ENCODE peak calls at places on chromosomes 4 and X, in five cellular contexts. A is stromal cell of bone marrow; I is stimulated activated CD4-positive, alpha-beta T cell treated with anti-CD3 and anti-CD28 coated beads, TNF-alpha, amount 100 ng/mL, for 48 hours; Q is substantia nigra; Z is WTC11. J is an unnamed sample.

GRCh38 chr4:57548856-57549255 is 438.7 kb upstream of the IGFBP7 start:
- DNase-seq in A (no peak), I (no peak), Q (no peak), Z (no peak), J (no peak)

GRCh38 chr4:150849016-150849415 is 166.1 kb downstream of the LRBA start:
- DNase-seq in A (no peak), I (no peak), Q (no peak), Z (no peak), J (no peak)

GRCh38 chr4:129600898-129601297 is 504.9 kb downstream of the C4orf33 start:
- DNase-seq in A (no peak), I (no peak), Q (no peak), Z (no peak), J (no peak)

GRCh38 chr4:132383571-132384199 is 765.4 kb upstream of the PCDH10 start:
- DNase-seq in A (no peak), I (no peak), Q (no peak), Z (no peak), J (no peak)

GRCh38 chr4:98996056-98996941 is 778 bp downstream of the METAP1 start:
- DNase-seq in A (no peak), I (peak), Q (no peak), Z (no peak), J (no peak)

GRCh38 chrX:134172588-134173259 is 64.3 kb upstream of the CCDC160 start:
- DNase-seq in A (no peak), I (no peak), Q (no peak), Z (no peak), J (peak)

GRCh38 chr4:70583952-70584834 is 7.9 kb upstream of the AMBN start:
- DNase-seq in A (no peak), I (no peak), Q (no peak), Z (no peak), J (no peak)

GRCh38 chr4:77146426-77147399 is 10.3 kb upstream of the CCNG2 start:
- DNase-seq in A (no peak), I (no peak), Q (no peak), Z (no peak), J (no peak)

GRCh38 chrX:111877681-111878080 is 1.7 kb downstream of the TRPC5OS start:
- DNase-seq in A (no peak), I (no peak), Q (no peak), Z (no peak), J (no peak)

GRCh38 chr4:73815145-73815544 is 21.3 kb upstream of the CXCL6 start:
- DNase-seq in A (no peak), I (no peak), Q (no peak), Z (no peak), J (no peak)

GRCh38 chr4:122045533-122045932 is 93.7 kb upstream of the TRPC3 start:
- DNase-seq in A (peak), I (no peak), Q (no peak), Z (no peak), J (no peak)

GRCh38 chr4:26787461-26788340 is 72.9 kb upstream of the STIM2 start:
- DNase-seq in A (peak), I (peak), Q (no peak), Z (peak), J (peak)

GRCh38 chr4:100649478-100649877 is 131.7 kb upstream of the EMCN start:
- DNase-seq in A (no peak), I (no peak), Q (no peak), Z (no peak), J (no peak)

GRCh38 chr4:186900232-186900900 is 176.7 kb upstream of the FAT1 start:
- DNase-seq in A (peak), I (no peak), Q (no peak), Z (no peak), J (no peak)

GRCh38 chr4:163762756-163763155 is 268.3 kb downstream of the TMA16 start:
- DNase-seq in A (no peak), I (no peak), Q (no peak), Z (no peak), J (no peak)

GRCh38 chr4:76199664-76200211 is 13.9 kb downstream of the SCARB2 start:
- DNase-seq in A (no peak), I (no peak), Q (peak), Z (peak), J (no peak)

GRCh38 chrX:153778684-153779101 is 2.1 kb upstream of the SRPK3 start:
- DNase-seq in A (no peak), I (no peak), Q (no peak), Z (peak), J (no peak)

GRCh38 chr4:165198329-165198728 is 9.0 kb upstream of the KLHL2 start:
- DNase-seq in A (no peak), I (no peak), Q (no peak), Z (no peak), J (no peak)

GRCh38 chr4:173794662-173795061 is 264.6 kb upstream of the HAND2 start:
- DNase-seq in A (peak), I (no peak), Q (no peak), Z (no peak), J (no peak)

GRCh38 chr4:184843984-184844554 is 18.3 kb upstream of the ACSL1 start:
- DNase-seq in A (no peak), I (peak), Q (no peak), Z (no peak), J (no peak)

GRCh38 chrX:150473371-150473770 is 95.0 kb upstream of the MTM1 start:
- DNase-seq in A (no peak), I (no peak), Q (no peak), Z (no peak), J (no peak)

GRCh38 chrX:114906978-114907510 is 110.4 kb downstream of the IL13RA2 start:
- DNase-seq in A (no peak), I (no peak), Q (no peak), Z (no peak), J (no peak)

GRCh38 chrX:6227445-6227820 is 1.2 kb downstream of the NLGN4X start:
- DNase-seq in A (no peak), I (no peak), Q (no peak), Z (peak), J (no peak)

J was measured in CD4-positive, alpha-beta memory T cell.